ENCODE peak calls at places on chromosomes 4 and X, in nine cellular contexts. C is ovary, B is osteocyte, F is AG04449, Z is fibroblast of lung, S is GM10248, P is mesothelial cell of epicardium, V is sigmoid colon, H is WERI-Rb-1. N is an unnamed sample.

GRCh38 chrX:153784325-153784967 is 3.6 kb downstream of the SRPK3 start:
- DNase-seq in C (no peak), B (no peak), F (no peak), Z (no peak), S (no peak), P (no peak), V (no peak), H (no peak), N (no peak)

GRCh38 chr4:57109847-57110634 is at the start of gene IGFBP7:
- DNase-seq in C (peak), B (peak), F (no peak), Z (peak), S (peak), P (peak), V (peak), H (peak), N (peak)

GRCh38 chr4:185662030-185662778 is 126.9 kb upstream of the PDLIM3 start:
- DNase-seq in C (no peak), B (no peak), F (no peak), Z (no peak), S (no peak), P (no peak), V (no peak), H (no peak), N (no peak)

GRCh38 chr4:90000995-90001394 is 106.3 kb downstream of the MMRN1 start:
- DNase-seq in C (no peak), B (no peak), F (no peak), Z (no peak), S (no peak), P (no peak), V (no peak), H (no peak), N (no peak)

GRCh38 chr4:25160714-25161598 is 707 bp upstream of the SEPSECS start:
- DNase-seq in C (no peak), B (no peak), F (no peak), Z (peak), S (no peak), P (no peak), V (no peak), H (no peak), N (no peak)

GRCh38 chr4:140643571-140644055 is 74.9 kb upstream of the UCP1 start:
- DNase-seq in C (no peak), B (no peak), F (no peak), Z (no peak), S (no peak), P (no peak), V (no peak), H (no peak), N (no peak)

GRCh38 chr4:14916554-14917304 is 85.6 kb upstream of the CPEB2 start:
- DNase-seq in C (no peak), B (no peak), F (no peak), Z (peak), S (no peak), P (no peak), V (no peak), H (peak), N (peak)

GRCh38 chr4:26212528-26212927 is 108.3 kb upstream of the RBPJ start:
- DNase-seq in C (no peak), B (no peak), F (no peak), Z (no peak), S (no peak), P (no peak), V (no peak), H (no peak), N (no peak)

GRCh38 chr4:52862605-52863236 is 604 bp downstream of the RASL11B start:
- DNase-seq in C (no peak), B (no peak), F (no peak), Z (no peak), S (no peak), P (no peak), V (no peak), H (no peak), N (no peak)

GRCh38 chr4:96108146-96108545 is 268.3 kb downstream of the PDHA2 start:
- DNase-seq in C (no peak), B (no peak), F (no peak), Z (peak), S (no peak), P (no peak), V (no peak), H (no peak), N (no peak)

GRCh38 chr4:119585771-119586170 is 42.8 kb downstream of the PDE5A start:
- DNase-seq in C (no peak), B (no peak), F (no peak), Z (peak), S (no peak), P (no peak), V (no peak), H (no peak), N (no peak)

GRCh38 chrX:131066237-131066636 is 8.1 kb downstream of the ARHGAP36 start:
- DNase-seq in C (no peak), B (no peak), F (no peak), Z (no peak), S (no peak), P (no peak), V (no peak), H (no peak), N (no peak)

GRCh38 chrX:137031517-137032377 is 2.0 kb downstream of the GPR101 start:
- DNase-seq in C (no peak), B (no peak), F (no peak), Z (peak), S (peak), P (no peak), V (no peak), H (peak), N (peak)

GRCh38 chrX:39830414-39830813 is 267.3 kb downstream of the BCOR start:
- DNase-seq in C (no peak), B (no peak), F (no peak), Z (no peak), S (no peak), P (no peak), V (no peak), H (no peak), N (no peak)

GRCh38 chr4:80417019-80417418 is 81.5 kb downstream of the CFAP299 start:
- DNase-seq in C (no peak), B (no peak), F (no peak), Z (no peak), S (no peak), P (no peak), V (no peak), H (no peak), N (no peak)

GRCh38 chr4:2803624-2804448 is 11.0 kb downstream of the SH3BP2 start:
- DNase-seq in C (no peak), B (no peak), F (no peak), Z (no peak), S (no peak), P (no peak), V (peak), H (no peak), N (peak)

DNA sequence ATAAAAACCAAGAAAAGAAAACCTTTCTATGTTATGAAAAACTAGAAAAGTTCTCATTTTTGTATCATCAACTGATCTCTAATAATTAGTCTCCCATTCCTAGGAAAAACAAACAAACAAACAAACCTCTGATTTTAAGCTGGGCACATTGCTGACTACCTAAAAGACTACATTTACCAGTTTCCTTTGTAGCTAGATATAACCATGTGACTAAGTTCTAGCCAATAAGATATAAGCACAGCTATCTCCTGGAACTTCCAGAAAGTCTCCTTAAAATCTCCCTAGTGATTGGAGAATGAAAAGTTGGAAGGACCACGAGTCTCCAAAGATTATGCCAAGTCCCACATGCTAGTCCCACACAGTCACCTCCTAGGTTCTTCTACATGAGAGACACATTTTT is 108.9 kb downstream of the NR3C2 start:
- DNase-seq in C (no peak), B (no peak), F (no peak), Z (no peak), S (no peak), P (no peak), V (no peak), H (no peak), N (no peak)
- TF ChIP-seq CTCF in C (no peak), B (no peak), F (no peak), Z (no peak), S (no peak), P (no peak), V (no peak), H (no peak), N (no peak)

DNA sequence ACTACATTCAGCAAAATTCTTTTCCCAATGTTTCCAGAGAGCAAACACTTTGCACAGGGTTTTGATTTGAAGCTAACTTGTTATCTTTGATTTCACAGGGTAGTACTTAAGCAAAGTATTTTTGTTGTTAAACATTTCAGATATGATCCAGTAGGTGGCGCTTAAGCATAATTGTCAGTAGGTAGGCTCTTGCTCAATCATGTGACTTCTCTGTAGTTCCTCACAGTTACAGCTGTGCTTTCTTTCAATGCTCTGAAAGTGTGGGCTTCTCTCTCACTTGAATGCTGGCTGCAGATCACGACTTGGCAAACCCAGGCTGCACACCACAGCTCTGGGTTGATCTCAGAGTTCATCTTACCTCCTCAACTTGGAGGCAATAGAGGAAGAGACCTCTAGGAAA is 1016.5 kb downstream of the SH3BGRL start:
- DNase-seq in C (no peak), B (no peak), F (no peak), Z (peak), S (peak), P (no peak), V (no peak), H (no peak), N (no peak)
- TF ChIP-seq CTCF in C (no peak), B (no peak), F (no peak), Z (no peak), S (peak), P (peak), V (no peak), H (peak), N (no peak)

DNA sequence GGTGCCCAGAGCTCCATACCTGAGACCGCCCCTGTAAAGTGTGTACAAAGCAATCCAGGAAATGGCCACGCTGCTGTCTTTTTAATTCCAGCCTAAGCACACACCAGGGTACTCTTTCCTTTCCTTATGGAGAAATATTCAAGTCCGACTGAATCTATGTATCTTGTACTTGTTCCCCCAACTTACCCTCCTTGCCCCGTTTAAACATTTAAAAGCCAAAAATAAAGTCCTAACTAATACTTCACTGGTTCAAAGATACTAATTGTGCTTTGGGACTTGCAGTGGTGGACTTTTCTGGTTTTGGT is 731 bp upstream of the AMMECR1 start:
- DNase-seq in C (no peak), B (no peak), F (no peak), Z (no peak), S (no peak), P (no peak), V (no peak), H (no peak), N (no peak)
- TF ChIP-seq CTCF in C (no peak), B (no peak), F (no peak), Z (no peak), S (no peak), P (no peak), V (no peak), H (no peak), N (no peak)

GRCh38 chrX:12965390-12965940 is 9.4 kb upstream of the TMSB4X start:
- DNase-seq in C (no peak), B (no peak), F (no peak), Z (no peak), S (no peak), P (no peak), V (no peak), H (no peak), N (no peak)

GRCh38 chrX:12958059-12958458 is 16.9 kb upstream of the TMSB4X start:
- DNase-seq in C (no peak), B (no peak), F (no peak), Z (no peak), S (peak), P (no peak), V (no peak), H (no peak), N (no peak)

GRCh38 chrX:12962041-12962504 is 12.8 kb upstream of the TMSB4X start:
- DNase-seq in C (no peak), B (no peak), F (no peak), Z (no peak), S (peak), P (no peak), V (no peak), H (no peak), N (no peak)

GRCh38 chrX:12958461-12958860 is 16.4 kb upstream of the TMSB4X start:
- DNase-seq in C (no peak), B (no peak), F (no peak), Z (no peak), S (no peak), P (no peak), V (no peak), H (no peak), N (no peak)

DNA sequence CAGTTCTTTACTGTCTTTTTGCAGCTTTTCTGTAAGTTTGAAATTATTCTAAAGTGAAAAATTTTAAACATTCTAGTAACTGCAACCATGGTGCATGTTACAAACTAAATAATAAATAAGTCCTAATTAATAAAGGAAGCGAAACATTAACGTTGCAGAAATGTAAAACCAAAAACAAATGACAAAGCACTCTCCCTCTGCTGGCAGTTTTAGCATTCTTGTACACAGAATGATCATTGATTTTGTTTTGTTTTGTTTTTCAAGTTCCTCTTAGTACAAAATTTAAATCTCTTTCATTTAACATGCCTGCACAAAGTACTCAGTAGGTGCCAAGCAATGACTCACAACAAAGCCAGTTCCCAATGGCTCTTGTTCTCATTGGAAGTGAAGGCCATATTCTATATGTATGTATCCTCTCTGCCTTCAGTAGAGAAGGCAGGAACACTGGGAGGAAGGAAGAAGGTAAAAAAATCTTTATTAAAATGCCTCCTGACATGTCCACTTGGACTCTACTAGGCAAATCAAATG is 13.7 kb upstream of the TMSB4X start:
- DNase-seq in C (no peak), B (no peak), F (no peak), Z (no peak), S (peak), P (no peak), V (no peak), H (no peak), N (no peak)
- TF ChIP-seq CTCF in C (no peak), B (no peak), F (no peak), Z (no peak), S (peak), P (no peak), V (no peak), H (no peak), N (no peak)

DNA sequence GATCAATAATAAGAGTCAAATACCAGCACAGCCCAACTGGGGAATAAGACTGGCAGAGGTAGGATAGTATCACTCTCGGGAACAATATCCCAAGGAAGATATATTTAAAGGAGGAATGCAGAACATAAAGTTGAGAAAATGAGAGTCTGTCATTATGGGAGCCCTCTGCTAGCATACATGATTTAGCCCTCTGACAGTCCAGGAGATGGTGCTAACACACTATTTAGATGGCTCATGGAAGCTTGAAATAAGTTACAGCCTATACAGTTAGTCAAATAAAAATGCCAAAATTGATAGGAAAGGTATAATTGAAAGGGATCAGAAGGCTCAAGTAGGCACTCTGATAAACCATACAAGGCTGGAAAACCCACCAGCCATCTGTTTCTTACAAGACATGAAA is 201.0 kb upstream of the NEIL3 start:
- DNase-seq in C (no peak), B (no peak), F (no peak), Z (peak), S (no peak), P (no peak), V (no peak), H (no peak), N (peak)
- TF ChIP-seq CTCF in C (no peak), B (peak), F (peak), Z (peak), S (no peak), P (no peak), V (no peak), H (no peak), N (peak)

GRCh38 chr4:6778435-6778834 is 4.1 kb upstream of the KIAA0232 start:
- DNase-seq in C (no peak), B (no peak), F (no peak), Z (no peak), S (no peak), P (no peak), V (no peak), H (no peak), N (no peak)

GRCh38 chr4:6781113-6781512 is 1.4 kb upstream of the KIAA0232 start:
- DNase-seq in C (no peak), B (no peak), F (no peak), Z (no peak), S (no peak), P (no peak), V (no peak), H (no peak), N (no peak)

GRCh38 chr4:6777636-6778281 is 4.8 kb upstream of the KIAA0232 start:
- DNase-seq in C (no peak), B (no peak), F (no peak), Z (no peak), S (no peak), P (no peak), V (no peak), H (no peak), N (no peak)

GRCh38 chr4:6781561-6781960 is 966 bp upstream of the KIAA0232 start:
- DNase-seq in C (no peak), B (no peak), F (no peak), Z (no peak), S (no peak), P (no peak), V (no peak), H (no peak), N (no peak)

DNA sequence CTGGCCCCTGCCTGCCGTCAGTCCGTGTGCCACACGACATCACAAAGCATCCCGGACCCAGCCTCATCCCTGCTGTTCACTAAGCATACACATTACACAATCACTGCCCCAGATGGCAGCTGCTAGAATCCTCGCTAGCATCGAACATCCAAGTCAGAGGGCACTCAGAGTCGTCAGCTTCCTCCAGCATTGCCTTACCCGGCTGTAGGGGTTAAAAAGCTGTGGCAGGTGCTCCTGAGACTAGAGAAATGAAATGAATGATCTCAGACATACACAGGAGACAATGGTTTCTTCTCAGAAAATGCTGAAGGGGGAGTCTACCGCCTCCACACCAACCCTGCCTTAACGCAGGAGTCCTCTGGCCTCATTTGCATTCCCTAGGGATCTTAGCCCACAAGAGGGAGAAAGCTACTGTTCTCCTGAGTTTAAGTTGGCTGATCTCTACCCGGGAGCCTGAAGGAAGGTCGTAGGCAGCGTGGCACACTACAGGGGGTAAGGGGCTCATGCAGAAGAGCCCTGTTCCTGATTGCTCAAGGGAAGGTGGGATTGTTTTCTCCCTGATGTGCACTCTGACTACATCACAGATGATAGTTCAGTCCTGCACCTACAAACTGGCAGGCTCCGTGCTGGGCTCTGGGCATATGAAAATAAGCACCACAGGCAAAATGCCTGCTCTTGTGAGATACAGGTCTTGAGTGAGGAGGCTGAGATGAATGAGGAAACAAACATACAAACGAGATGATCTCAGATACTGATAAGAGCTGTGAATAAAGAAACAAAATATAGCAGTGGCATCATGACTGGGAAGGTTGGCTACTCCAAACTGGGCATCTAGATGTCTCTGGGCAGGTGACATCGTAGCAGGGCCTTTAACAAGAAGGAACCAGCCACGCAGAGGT is 2.6 kb upstream of the KIAA0232 start:
- DNase-seq in C (no peak), B (no peak), F (no peak), Z (peak), S (no peak), P (no peak), V (no peak), H (peak), N (peak)
- TF ChIP-seq CTCF in C (no peak), B (no peak), F (no peak), Z (no peak), S (no peak), P (no peak), V (no peak), H (no peak), N (no peak)

GRCh38 chr4:47478799-47479198 is 6.3 kb upstream of the ATP10D start:
- DNase-seq in C (no peak), B (no peak), F (no peak), Z (no peak), S (no peak), P (no peak), V (no peak), H (no peak), N (no peak)
- TF ChIP-seq CTCF in C (no peak), B (no peak), F (no peak), Z (no peak), S (no peak), P (no peak), V (no peak), H (no peak), N (no peak)

GRCh38 chr4:109816082-109816442 is 500 bp downstream of the GAR1 start:
- DNase-seq in C (no peak), B (no peak), F (no peak), Z (no peak), S (peak), P (no peak), V (no peak), H (peak), N (peak)

GRCh38 chr4:109816894-109817293 is 1.3 kb downstream of the GAR1 start:
- DNase-seq in C (no peak), B (no peak), F (no peak), Z (no peak), S (no peak), P (no peak), V (no peak), H (no peak), N (no peak)

GRCh38 chr4:109821186-109821585 is 5.6 kb downstream of the GAR1 start:
- DNase-seq in C (no peak), B (no peak), F (no peak), Z (no peak), S (no peak), P (no peak), V (no peak), H (no peak), N (no peak)

GRCh38 chr4:109818268-109818667 is 2.7 kb downstream of the GAR1 start:
- DNase-seq in C (no peak), B (no peak), F (no peak), Z (no peak), S (no peak), P (no peak), V (no peak), H (no peak), N (no peak)

GRCh38 chr4:109820563-109820962 is 5.0 kb downstream of the GAR1 start:
- DNase-seq in C (no peak), B (no peak), F (no peak), Z (peak), S (no peak), P (no peak), V (no peak), H (no peak), N (no peak)
- TF ChIP-seq CTCF in C (no peak), B (no peak), F (no peak), Z (no peak), S (no peak), P (no peak), V (no peak), H (no peak), N (no peak)

N was measured in foreskin fibroblast.